ENCODE peak calls at places on chromosomes 16 and 17, in six cellular contexts. One of them, this sample, is unnamed.

GRCh38 chr17:70324031-70324430 is 154.7 kb downstream of the KCNJ2 start:
- DNase-seq in thoracic aorta: no peak
- DNase-seq in neural progenitor cell: no peak
- DNase-seq in pancreas: no peak
- DNase-seq in PC-9: no peak
- DNase-seq in breast epithelium: no peak
- DNase-seq in this sample: no peak

GRCh38 chr16:77834600-77834963 is 46.2 kb downstream of the VAT1L start:
- DNase-seq in thoracic aorta: no peak
- DNase-seq in PC-9: no peak
- DNase-seq in breast epithelium: no peak
- DNase-seq in pancreas: no peak
- DNase-seq in neural progenitor cell: no peak
- DNase-seq in this sample: no peak

GRCh38 chr17:4480929-4481898 is 17.5 kb upstream of the SPNS2 start:
- DNase-seq in PC-9: no peak
- DNase-seq in pancreas: no peak
- DNase-seq in thoracic aorta: no peak
- DNase-seq in breast epithelium: no peak
- DNase-seq in neural progenitor cell: no peak
- DNase-seq in this sample: no peak

GRCh38 chr17:61076649-61077048 is 323.0 kb upstream of the TBX2 start:
- DNase-seq in PC-9: no peak
- DNase-seq in thoracic aorta: no peak
- DNase-seq in breast epithelium: no peak
- DNase-seq in neural progenitor cell: no peak
- DNase-seq in pancreas: no peak
- DNase-seq in this sample: no peak

GRCh38 chr17:19270347-19270950 is 33.3 kb downstream of the EPN2 start:
- DNase-seq in thoracic aorta: no peak
- DNase-seq in pancreas: no peak
- DNase-seq in PC-9: no peak
- DNase-seq in neural progenitor cell: peak; percentile 35
- DNase-seq in breast epithelium: no peak
- DNase-seq in this sample: no peak

GRCh38 chr17:42669705-42670198 is 7.0 kb downstream of the PLEKHH3 start:
- DNase-seq in pancreas: no peak
- DNase-seq in thoracic aorta: no peak
- DNase-seq in PC-9: no peak
- DNase-seq in breast epithelium: no peak
- DNase-seq in neural progenitor cell: no peak
- DNase-seq in this sample: no peak

GRCh38 chr17:17947966-17948365 is 24.2 kb downstream of the TOM1L2 start:
- DNase-seq in breast epithelium: no peak
- DNase-seq in pancreas: no peak
- DNase-seq in PC-9: peak; percentile 77
- DNase-seq in thoracic aorta: no peak
- DNase-seq in neural progenitor cell: no peak
- DNase-seq in this sample: no peak

GRCh38 chr16:23324727-23325126 is 22.6 kb downstream of the SCNN1B start:
- DNase-seq in pancreas: no peak
- DNase-seq in breast epithelium: peak; percentile 90
- DNase-seq in PC-9: peak; percentile 82
- DNase-seq in neural progenitor cell: no peak
- DNase-seq in thoracic aorta: no peak
- DNase-seq in this sample: no peak

GRCh38 chr17:14784997-14785696 is 480.0 kb downstream of the PMP22 start:
- DNase-seq in pancreas: no peak
- DNase-seq in neural progenitor cell: no peak
- DNase-seq in PC-9: no peak
- DNase-seq in thoracic aorta: no peak
- DNase-seq in breast epithelium: no peak
- DNase-seq in this sample: peak; percentile 0

GRCh38 chr17:5770556-5771270 is 186.4 kb upstream of the NLRP1 start:
- DNase-seq in neural progenitor cell: peak; percentile 18
- DNase-seq in breast epithelium: no peak
- DNase-seq in PC-9: no peak
- DNase-seq in thoracic aorta: no peak
- DNase-seq in pancreas: no peak
- DNase-seq in this sample: no peak

GRCh38 chr16:86199182-86199581 is 300.2 kb downstream of the IRF8 start:
- DNase-seq in pancreas: no peak
- DNase-seq in neural progenitor cell: no peak
- DNase-seq in PC-9: no peak
- DNase-seq in thoracic aorta: no peak
- DNase-seq in breast epithelium: no peak
- DNase-seq in this sample: no peak

GRCh38 chr17:8223356-8224063 is 13.1 kb upstream of the AURKB start:
- DNase-seq in breast epithelium: peak; percentile 72
- DNase-seq in pancreas: peak; percentile 79
- DNase-seq in thoracic aorta: no peak
- DNase-seq in PC-9: peak; percentile 46
- DNase-seq in neural progenitor cell: peak; percentile 85
- DNase-seq in this sample: peak; percentile 68

GRCh38 chr17:27915715-27916114 is 22.6 kb upstream of the LYRM9 start:
- DNase-seq in breast epithelium: no peak
- DNase-seq in pancreas: no peak
- DNase-seq in neural progenitor cell: peak; percentile 65
- DNase-seq in thoracic aorta: no peak
- DNase-seq in PC-9: no peak
- DNase-seq in this sample: no peak

GRCh38 chr16:85056211-85056748 is 28.7 kb downstream of the KIAA0513 start:
- DNase-seq in thoracic aorta: no peak
- DNase-seq in PC-9: no peak
- DNase-seq in breast epithelium: no peak
- DNase-seq in pancreas: no peak
- DNase-seq in neural progenitor cell: peak; percentile 47
- DNase-seq in this sample: no peak

GRCh38 chr17:43368740-43369506 is 29.9 kb upstream of the ARL4D start:
- DNase-seq in pancreas: peak; percentile 88
- DNase-seq in PC-9: peak; percentile 77
- DNase-seq in breast epithelium: peak; percentile 82
- DNase-seq in neural progenitor cell: peak; percentile 83
- DNase-seq in thoracic aorta: peak; percentile 38
- DNase-seq in this sample: peak; percentile 92

GRCh38 chr17:52465407-52465806 is 306.9 kb upstream of the CA10 start:
- DNase-seq in PC-9: no peak
- DNase-seq in breast epithelium: no peak
- DNase-seq in neural progenitor cell: no peak
- DNase-seq in pancreas: no peak
- DNase-seq in thoracic aorta: no peak
- DNase-seq in this sample: no peak

GRCh38 chr17:1773755-1774181 is 11.9 kb downstream of the SERPINF1 start:
- DNase-seq in pancreas: no peak
- DNase-seq in neural progenitor cell: no peak
- DNase-seq in thoracic aorta: no peak
- DNase-seq in PC-9: no peak
- DNase-seq in breast epithelium: no peak
- DNase-seq in this sample: no peak

GRCh38 chr16:1556254-1556653 is 22.8 kb downstream of the TMEM204 start:
- DNase-seq in breast epithelium: no peak
- DNase-seq in pancreas: no peak
- DNase-seq in thoracic aorta: no peak
- DNase-seq in PC-9: peak; percentile 6
- DNase-seq in neural progenitor cell: no peak
- DNase-seq in this sample: no peak

GRCh38 chr16:69127966-69128510 is 4.3 kb downstream of the CHTF8 start:
- DNase-seq in thoracic aorta: no peak
- DNase-seq in pancreas: no peak
- DNase-seq in PC-9: no peak
- DNase-seq in neural progenitor cell: no peak
- DNase-seq in breast epithelium: no peak
- DNase-seq in this sample: peak; percentile 10

GRCh38 chr17:53646835-53647234 is 175.9 kb upstream of the KIF2B start:
- DNase-seq in breast epithelium: no peak
- DNase-seq in PC-9: no peak
- DNase-seq in pancreas: no peak
- DNase-seq in thoracic aorta: no peak
- DNase-seq in neural progenitor cell: no peak
- DNase-seq in this sample: no peak

GRCh38 chr16:85329059-85329812 is 217.0 kb upstream of the CIBAR2 start:
- DNase-seq in pancreas: no peak
- DNase-seq in thoracic aorta: no peak
- DNase-seq in neural progenitor cell: peak; percentile 97
- DNase-seq in PC-9: no peak
- DNase-seq in breast epithelium: no peak
- DNase-seq in this sample: no peak

GRCh38 chr16:3467920-3468319 is 24.4 kb downstream of the NAA60 start:
- DNase-seq in neural progenitor cell: no peak
- DNase-seq in PC-9: peak; percentile 40
- DNase-seq in pancreas: no peak
- DNase-seq in breast epithelium: no peak
- DNase-seq in thoracic aorta: no peak
- DNase-seq in this sample: no peak

GRCh38 chr16:920722-921121 is 50.1 kb downstream of the LMF1 start:
- DNase-seq in thoracic aorta: no peak
- DNase-seq in PC-9: no peak
- DNase-seq in pancreas: no peak
- DNase-seq in neural progenitor cell: peak; percentile 1
- DNase-seq in breast epithelium: no peak
- DNase-seq in this sample: no peak

GRCh38 chr16:73025111-73025505 is 22.8 kb downstream of the ZFHX3 start:
- DNase-seq in breast epithelium: no peak
- DNase-seq in neural progenitor cell: no peak
- DNase-seq in PC-9: no peak
- DNase-seq in pancreas: no peak
- DNase-seq in thoracic aorta: no peak
- DNase-seq in this sample: no peak

GRCh38 chr17:750431-751037 is 1.5 kb downstream of the GEMIN4 start:
- DNase-seq in thoracic aorta: no peak
- DNase-seq in pancreas: no peak
- DNase-seq in PC-9: no peak
- DNase-seq in breast epithelium: no peak
- DNase-seq in neural progenitor cell: no peak
- DNase-seq in this sample: no peak

GRCh38 chr17:753407-753806 is 1.3 kb upstream of the GEMIN4 start:
- DNase-seq in thoracic aorta: no peak
- DNase-seq in pancreas: peak; percentile 14
- DNase-seq in breast epithelium: no peak
- DNase-seq in neural progenitor cell: no peak
- DNase-seq in PC-9: no peak
- DNase-seq in this sample: no peak

GRCh38 chr17:751269-752001 is 629 bp downstream of the GEMIN4 start:
- DNase-seq in neural progenitor cell: peak; percentile 57
- DNase-seq in thoracic aorta: no peak
- DNase-seq in PC-9: no peak
- DNase-seq in breast epithelium: no peak
- DNase-seq in pancreas: no peak
- DNase-seq in this sample: peak; percentile 28

GRCh38 chr17:752002-752619 is at the start of gene GEMIN4:
- DNase-seq in PC-9: peak; percentile 68
- DNase-seq in neural progenitor cell: peak; percentile 97
- DNase-seq in breast epithelium: peak; percentile 94
- DNase-seq in pancreas: peak; percentile 100
- DNase-seq in thoracic aorta: peak; percentile 70
- DNase-seq in this sample: peak; percentile 84

DNA sequence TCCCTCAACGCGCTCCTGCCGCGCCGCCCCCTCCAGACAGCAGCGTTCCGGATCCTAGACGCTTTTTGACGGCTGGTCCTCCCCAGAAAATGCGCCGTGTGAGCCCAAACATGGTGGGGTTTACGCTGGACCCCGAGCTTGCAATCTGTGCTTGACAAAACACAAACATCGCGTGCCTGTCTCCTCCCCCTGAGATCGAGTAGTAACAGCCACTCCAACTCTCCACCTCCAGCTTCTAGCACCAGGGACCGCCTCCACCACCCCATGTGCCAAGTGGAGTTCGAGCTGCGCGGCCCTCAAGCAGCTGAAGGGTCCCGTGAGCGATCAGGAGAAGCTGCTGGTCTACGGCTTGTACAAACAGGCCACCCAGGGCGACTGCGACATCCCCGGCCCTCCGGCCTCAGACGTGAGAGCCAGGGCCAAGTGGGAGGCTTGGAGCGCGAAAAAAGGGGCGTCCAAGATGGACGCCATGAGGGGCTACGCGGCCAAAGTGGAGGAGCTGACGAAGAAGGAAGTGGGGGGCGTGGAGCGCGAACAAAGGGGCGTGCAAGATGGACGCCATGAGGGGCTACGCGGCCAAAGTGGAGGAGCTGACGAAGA is 656 bp upstream of the GEMIN4 start:
- DNase-seq in neural progenitor cell: peak; percentile 36
- DNase-seq in pancreas: peak; percentile 71
- DNase-seq in PC-9: no peak
- DNase-seq in breast epithelium: peak; percentile 73
- DNase-seq in thoracic aorta: peak; percentile 46
- DNase-seq in this sample: peak; percentile 24
- TF ChIP-seq CTCF in neural progenitor cell: no peak
- TF ChIP-seq CTCF in pancreas: no peak
- TF ChIP-seq CTCF in PC-9: no peak
- TF ChIP-seq CTCF in breast epithelium: no peak
- TF ChIP-seq CTCF in thoracic aorta: no peak
- TF ChIP-seq CTCF in this sample: no peak

GRCh38 chr16:89384282-89384681 is 106.1 kb downstream of the ANKRD11 start:
- DNase-seq in thoracic aorta: no peak
- DNase-seq in breast epithelium: no peak
- DNase-seq in PC-9: no peak
- DNase-seq in pancreas: no peak
- DNase-seq in neural progenitor cell: no peak
- DNase-seq in this sample: no peak
- H3K4me1 ChIP-seq in thoracic aorta: peaks cover 64% of the 10 kb centered on the region
- H3K4me1 ChIP-seq in breast epithelium: peaks cover 13% of the 10 kb centered on the region
- H3K4me1 ChIP-seq in PC-9: peaks cover 25% of the 10 kb centered on the region
- H3K4me1 ChIP-seq in pancreas: peaks cover 13% of the 10 kb centered on the region
- H3K4me1 ChIP-seq in neural progenitor cell: peaks cover 22% of the 10 kb centered on the region
- H3K4me1 ChIP-seq in this sample: peaks cover 21% of the 10 kb centered on the region

GRCh38 chr17:36088559-36089376 is 1.2 kb downstream of the CCL3 start:
- DNase-seq in PC-9: no peak
- DNase-seq in pancreas: no peak
- DNase-seq in breast epithelium: no peak
- DNase-seq in thoracic aorta: no peak
- DNase-seq in neural progenitor cell: peak; percentile 8
- DNase-seq in this sample: no peak
- H3K4me3 ChIP-seq in PC-9: no peak overlapping the region
- H3K4me3 ChIP-seq in pancreas: no peak overlapping the region
- H3K4me3 ChIP-seq in breast epithelium: no peak overlapping the region
- H3K4me3 ChIP-seq in thoracic aorta: peak overlapping the region; percentile 36
- H3K4me3 ChIP-seq in neural progenitor cell: no peak overlapping the region
- H3K4me3 ChIP-seq in this sample: no peak overlapping the region

DNA sequence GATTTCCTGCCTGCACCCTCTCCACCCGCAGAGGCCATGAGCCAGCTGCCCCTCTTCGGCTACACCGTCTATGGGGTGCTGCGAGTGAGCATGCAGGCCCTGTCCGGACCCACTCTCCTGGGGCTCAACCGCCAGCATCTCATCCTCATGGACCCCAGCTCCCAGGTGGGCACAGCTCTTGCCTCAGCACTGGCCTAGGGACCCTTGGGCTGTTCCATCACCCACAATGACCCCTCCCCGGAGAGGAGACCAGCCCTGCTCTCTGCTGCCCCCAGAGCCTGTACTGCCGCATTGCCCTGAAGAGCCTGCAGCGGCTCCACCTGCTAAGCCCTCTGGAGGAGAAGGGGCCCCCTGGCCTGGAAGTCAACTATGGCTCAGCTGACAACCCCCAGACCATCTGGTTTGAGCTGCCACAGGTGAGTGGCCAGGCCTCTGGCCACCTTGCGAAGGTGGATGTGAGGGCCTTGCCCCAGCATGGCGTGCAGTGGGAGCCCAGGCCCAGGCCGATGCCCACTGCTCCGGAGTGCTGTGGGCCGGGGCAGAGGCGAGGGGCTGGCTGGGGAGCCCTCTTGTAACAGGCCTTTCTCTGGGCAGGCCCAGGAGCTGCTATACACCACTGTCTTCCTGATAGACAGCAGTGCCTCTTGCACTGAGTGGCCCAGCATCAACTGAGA is 7.3 kb upstream of the SMIM5 start:
- DNase-seq in PC-9: no peak
- DNase-seq in breast epithelium: no peak
- DNase-seq in thoracic aorta: no peak
- DNase-seq in neural progenitor cell: peak; percentile 78
- DNase-seq in pancreas: no peak
- DNase-seq in this sample: peak; percentile 71
- TF ChIP-seq CTCF in PC-9: peak; percentile 79
- TF ChIP-seq CTCF in breast epithelium: peak; percentile 22
- TF ChIP-seq CTCF in thoracic aorta: peak; percentile 29
- TF ChIP-seq CTCF in neural progenitor cell: peak; percentile 80
- TF ChIP-seq CTCF in pancreas: peak; percentile 35
- TF ChIP-seq CTCF in this sample: peak; percentile 84

This sample was measured in Caco-2.